ENCODE peak calls at places on chromosomes 5 and 9, in nine cellular contexts. U is sciatic nerve; C is stimulated activated CD4-positive, alpha-beta T cell treated with anti-CD3 and anti-CD28 coated beads, TNF-alpha, amount 100 ng/mL, for 4 hours; N is NCI-H1092 treated with DMSO at 0.1 percent for 48 hours; A is colonic mucosa; Y is RPMI7951; X is endothelial cell; E is activated T-cell treated with anti-CD3 and anti-CD28 coated beads for 48 hours; P is fibroblast of mammary gland. V is an unnamed sample.

GRCh38 chr9:136023401-136024225 is 62.4 kb upstream of the UBAC1 start:
- DNase-seq in U (peak; percentile 80), C (no peak), N (no peak), A (no peak), Y (no peak), X (no peak), E (no peak), P (peak; percentile 85), V (no peak)

GRCh38 chr9:123049589-123050222 is 16.2 kb downstream of the GPR21 start:
- DNase-seq in U (no peak), C (no peak), N (peak; percentile 35), A (peak; percentile 79), Y (peak; percentile 24), X (no peak), E (no peak), P (peak; percentile 66), V (no peak)

GRCh38 chr5:143131983-143132382 is 271.5 kb downstream of the NR3C1 start:
- DNase-seq in U (no peak), C (no peak), N (no peak), A (no peak), Y (no peak), X (no peak), E (no peak), P (no peak), V (no peak)

GRCh38 chr5:155546075-155546474 is 532.5 kb downstream of the KIF4B start:
- DNase-seq in U (no peak), C (no peak), N (peak; percentile 67), A (no peak), Y (no peak), X (no peak), E (no peak), P (no peak), V (no peak)

GRCh38 chr9:113523421-113524141 is 60.1 kb downstream of the RGS3 start:
- DNase-seq in U (peak; percentile 70), C (peak; percentile 44), N (no peak), A (peak; percentile 63), Y (peak; percentile 86), X (no peak), E (peak; percentile 76), P (peak; percentile 14), V (no peak)

GRCh38 chr9:97558701-97559101 is 57.2 kb downstream of the TMOD1 start:
- DNase-seq in U (no peak), C (no peak), N (no peak), A (no peak), Y (no peak), X (no peak), E (no peak), P (no peak), V (no peak)

GRCh38 chr9:129383415-129384088 is 205.5 kb upstream of the IER5L start:
- DNase-seq in U (peak; percentile 91), C (peak; percentile 44), N (peak; percentile 55), A (peak; percentile 78), Y (peak; percentile 68), X (peak; percentile 52), E (peak; percentile 55), P (peak; percentile 66), V (no peak)

GRCh38 chr5:122121782-122122465 is 7.4 kb upstream of the ZNF474 start:
- DNase-seq in U (no peak), C (no peak), N (no peak), A (no peak), Y (no peak), X (no peak), E (no peak), P (peak; percentile 71), V (no peak)

GRCh38 chr9:74846771-74847170 is 41.0 kb downstream of the TRPM6 start:
- DNase-seq in U (no peak), C (no peak), N (no peak), A (no peak), Y (peak; percentile 37), X (no peak), E (no peak), P (peak; percentile 5), V (no peak)

GRCh38 chr5:153629027-153629426 is 138.6 kb downstream of the GRIA1 start:
- DNase-seq in U (no peak), C (no peak), N (no peak), A (peak; percentile 17), Y (peak; percentile 85), X (peak; percentile 35), E (no peak), P (peak; percentile 97), V (no peak)

GRCh38 chr5:42349163-42349562 is 74.1 kb upstream of the GHR start:
- DNase-seq in U (no peak), C (no peak), N (no peak), A (no peak), Y (no peak), X (no peak), E (no peak), P (no peak), V (no peak)

GRCh38 chr9:113675475-113675941 is 200.6 kb upstream of the ZNF618 start:
- DNase-seq in U (peak; percentile 82), C (no peak), N (no peak), A (peak; percentile 62), Y (peak; percentile 99), X (no peak), E (no peak), P (peak; percentile 100), V (no peak)

GRCh38 chr5:157511656-157512644 is 51.9 kb downstream of the NIPAL4 start:
- DNase-seq in U (peak; percentile 97), C (no peak), N (no peak), A (peak; percentile 77), Y (peak; percentile 95), X (no peak), E (peak; percentile 23), P (peak; percentile 98), V (no peak)

GRCh38 chr5:120568716-120569115 is 104.6 kb downstream of the PRR16 start:
- DNase-seq in U (no peak), C (no peak), N (no peak), A (no peak), Y (no peak), X (no peak), E (no peak), P (peak; percentile 30), V (no peak)

GRCh38 chr9:70935856-70936255 is 185.6 kb downstream of the TRPM3 start:
- DNase-seq in U (no peak), C (no peak), N (no peak), A (no peak), Y (no peak), X (no peak), E (no peak), P (peak; percentile 41), V (no peak)

GRCh38 chr9:96686638-96687335 is 31.7 kb upstream of the PRXL2C start:
- DNase-seq in U (peak; percentile 88), C (peak; percentile 48), N (peak; percentile 82), A (peak; percentile 76), Y (peak; percentile 85), X (peak; percentile 80), E (peak; percentile 69), P (peak; percentile 77), V (no peak)

GRCh38 chr9:38141751-38142150 is 72.7 kb upstream of the SHB start:
- DNase-seq in U (no peak), C (no peak), N (no peak), A (no peak), Y (peak; percentile 90), X (no peak), E (no peak), P (peak; percentile 63), V (no peak)

GRCh38 chr5:39755986-39756385 is 331.2 kb upstream of the DAB2 start:
- DNase-seq in U (no peak), C (no peak), N (no peak), A (no peak), Y (peak; percentile 89), X (no peak), E (no peak), P (peak; percentile 98), V (no peak)

GRCh38 chr9:28287413-28287812 is 714.1 kb upstream of the C9orf72 start:
- DNase-seq in U (no peak), C (no peak), N (no peak), A (no peak), Y (no peak), X (no peak), E (no peak), P (no peak), V (no peak)

GRCh38 chr9:123616707-123617106 is 260.7 kb downstream of the CRB2 start:
- DNase-seq in U (no peak), C (no peak), N (no peak), A (no peak), Y (no peak), X (no peak), E (no peak), P (no peak), V (peak; percentile 37)

GRCh38 chr9:71552480-71552879 is 215.8 kb downstream of the CEMIP2 start:
- DNase-seq in U (no peak), C (no peak), N (no peak), A (no peak), Y (no peak), X (peak; percentile 4), E (no peak), P (no peak), V (no peak)

GRCh38 chr9:130229759-130230158 is 35.8 kb upstream of the HMCN2 start:
- DNase-seq in U (no peak), C (no peak), N (no peak), A (no peak), Y (no peak), X (no peak), E (no peak), P (no peak), V (no peak)

GRCh38 chr9:129013674-129014073 is 14.5 kb downstream of the SH3GLB2 start:
- DNase-seq in U (no peak), C (no peak), N (no peak), A (no peak), Y (no peak), X (no peak), E (no peak), P (no peak), V (no peak)

GRCh38 chr9:4563105-4563504 is 72.8 kb downstream of the SLC1A1 start:
- DNase-seq in U (no peak), C (no peak), N (no peak), A (no peak), Y (no peak), X (no peak), E (no peak), P (no peak), V (no peak)

GRCh38 chr9:75604661-75605060 is 285.8 kb upstream of the PCSK5 start:
- DNase-seq in U (no peak), C (no peak), N (no peak), A (no peak), Y (no peak), X (no peak), E (no peak), P (no peak), V (no peak)

GRCh38 chr5:13133951-13134350 is 810.5 kb downstream of the DNAH5 start:
- DNase-seq in U (no peak), C (no peak), N (no peak), A (no peak), Y (no peak), X (no peak), E (no peak), P (no peak), V (no peak)

GRCh38 chr5:123490974-123491373 is 21.0 kb upstream of the CSNK1G3 start:
- DNase-seq in U (no peak), C (no peak), N (no peak), A (no peak), Y (no peak), X (no peak), E (no peak), P (no peak), V (no peak)

GRCh38 chr9:650362-650761 is 191.1 kb upstream of the DMRT1 start:
- DNase-seq in U (no peak), C (no peak), N (no peak), A (no peak), Y (no peak), X (no peak), E (no peak), P (peak; percentile 19), V (no peak)

GRCh38 chr9:129125478-129125877 is 14.3 kb downstream of the PTPA start:
- DNase-seq in U (no peak), C (no peak), N (no peak), A (no peak), Y (peak; percentile 85), X (no peak), E (no peak), P (peak; percentile 99), V (no peak)

GRCh38 chr9:79023134-79023577 is 548.6 kb upstream of the TLE4 start:
- DNase-seq in U (no peak), C (no peak), N (no peak), A (no peak), Y (peak; percentile 90), X (no peak), E (no peak), P (peak; percentile 82), V (no peak)

GRCh38 chr5:161546463-161547301 is at the start of gene GABRB2:
- DNase-seq in U (peak; percentile 67), C (no peak), N (peak; percentile 29), A (peak; percentile 72), Y (peak; percentile 35), X (peak; percentile 55), E (peak; percentile 20), P (peak; percentile 24), V (no peak)

V was measured in NCI-H146.